ENCODE peak calls at places on chromosomes 5 and 9, in five cellular contexts. One of them, this sample, is unnamed.

GRCh38 chr9:28779240-28779639 is 1206.0 kb upstream of the C9orf72 start:
- DNase-seq in CD4-positive, alpha-beta T cell: no peak
- DNase-seq in stimulated activated CD4-positive, alpha-beta T cell treated with anti-CD3 and anti-CD28 coated beads, TNF-alpha, amount 100 ng/mL, for 48 hours: no peak
- DNase-seq in left ventricle myocardium inferior: no peak
- DNase-seq in progenitor cell of endocrine pancreas: no peak
- DNase-seq in this sample: no peak

GRCh38 chr5:7419367-7419766 is 23.4 kb downstream of the ADCY2 start:
- DNase-seq in progenitor cell of endocrine pancreas: no peak
- DNase-seq in CD4-positive, alpha-beta T cell: no peak
- DNase-seq in left ventricle myocardium inferior: no peak
- DNase-seq in stimulated activated CD4-positive, alpha-beta T cell treated with anti-CD3 and anti-CD28 coated beads, TNF-alpha, amount 100 ng/mL, for 48 hours: no peak
- DNase-seq in this sample: no peak

GRCh38 chr9:115385383-115386122 is 267.6 kb upstream of the TNC start:
- DNase-seq in left ventricle myocardium inferior: no peak
- DNase-seq in progenitor cell of endocrine pancreas: no peak
- DNase-seq in stimulated activated CD4-positive, alpha-beta T cell treated with anti-CD3 and anti-CD28 coated beads, TNF-alpha, amount 100 ng/mL, for 48 hours: no peak
- DNase-seq in CD4-positive, alpha-beta T cell: no peak
- DNase-seq in this sample: no peak

GRCh38 chr5:14184725-14185124 is 41.6 kb downstream of the TRIO start:
- DNase-seq in stimulated activated CD4-positive, alpha-beta T cell treated with anti-CD3 and anti-CD28 coated beads, TNF-alpha, amount 100 ng/mL, for 48 hours: no peak
- DNase-seq in progenitor cell of endocrine pancreas: no peak
- DNase-seq in CD4-positive, alpha-beta T cell: no peak
- DNase-seq in left ventricle myocardium inferior: no peak
- DNase-seq in this sample: no peak

GRCh38 chr9:135602789-135603481 is 36.4 kb downstream of the GLT6D1 start:
- DNase-seq in CD4-positive, alpha-beta T cell: peak
- DNase-seq in left ventricle myocardium inferior: peak
- DNase-seq in stimulated activated CD4-positive, alpha-beta T cell treated with anti-CD3 and anti-CD28 coated beads, TNF-alpha, amount 100 ng/mL, for 48 hours: peak
- DNase-seq in progenitor cell of endocrine pancreas: no peak
- DNase-seq in this sample: peak

GRCh38 chr9:98842510-98842909 is 35.0 kb downstream of the GALNT12 start:
- DNase-seq in stimulated activated CD4-positive, alpha-beta T cell treated with anti-CD3 and anti-CD28 coated beads, TNF-alpha, amount 100 ng/mL, for 48 hours: no peak
- DNase-seq in CD4-positive, alpha-beta T cell: no peak
- DNase-seq in progenitor cell of endocrine pancreas: no peak
- DNase-seq in left ventricle myocardium inferior: no peak
- DNase-seq in this sample: no peak

GRCh38 chr9:1837453-1838084 is 177.6 kb upstream of the SMARCA2 start:
- DNase-seq in left ventricle myocardium inferior: no peak
- DNase-seq in CD4-positive, alpha-beta T cell: no peak
- DNase-seq in stimulated activated CD4-positive, alpha-beta T cell treated with anti-CD3 and anti-CD28 coated beads, TNF-alpha, amount 100 ng/mL, for 48 hours: no peak
- DNase-seq in progenitor cell of endocrine pancreas: peak
- DNase-seq in this sample: no peak

GRCh38 chr9:121738391-121738790 is 87.0 kb downstream of the DAB2IP start:
- DNase-seq in CD4-positive, alpha-beta T cell: no peak
- DNase-seq in progenitor cell of endocrine pancreas: no peak
- DNase-seq in stimulated activated CD4-positive, alpha-beta T cell treated with anti-CD3 and anti-CD28 coated beads, TNF-alpha, amount 100 ng/mL, for 48 hours: no peak
- DNase-seq in left ventricle myocardium inferior: no peak
- DNase-seq in this sample: no peak

GRCh38 chr9:4680750-4681149 is 1.4 kb downstream of the CDC37L1 start:
- DNase-seq in CD4-positive, alpha-beta T cell: no peak
- DNase-seq in left ventricle myocardium inferior: no peak
- DNase-seq in stimulated activated CD4-positive, alpha-beta T cell treated with anti-CD3 and anti-CD28 coated beads, TNF-alpha, amount 100 ng/mL, for 48 hours: no peak
- DNase-seq in progenitor cell of endocrine pancreas: no peak
- DNase-seq in this sample: no peak

GRCh38 chr9:14535161-14535930 is 157.9 kb downstream of the ZDHHC21 start:
- DNase-seq in CD4-positive, alpha-beta T cell: no peak
- DNase-seq in stimulated activated CD4-positive, alpha-beta T cell treated with anti-CD3 and anti-CD28 coated beads, TNF-alpha, amount 100 ng/mL, for 48 hours: no peak
- DNase-seq in progenitor cell of endocrine pancreas: no peak
- DNase-seq in left ventricle myocardium inferior: peak
- DNase-seq in this sample: no peak

GRCh38 chr5:97365173-97365845 is 182.3 kb upstream of the RIOK2 start:
- DNase-seq in stimulated activated CD4-positive, alpha-beta T cell treated with anti-CD3 and anti-CD28 coated beads, TNF-alpha, amount 100 ng/mL, for 48 hours: no peak
- DNase-seq in left ventricle myocardium inferior: no peak
- DNase-seq in progenitor cell of endocrine pancreas: no peak
- DNase-seq in CD4-positive, alpha-beta T cell: no peak
- DNase-seq in this sample: no peak

GRCh38 chr5:142432961-142433360 is 108.1 kb upstream of the SPRY4 start:
- DNase-seq in progenitor cell of endocrine pancreas: no peak
- DNase-seq in left ventricle myocardium inferior: no peak
- DNase-seq in CD4-positive, alpha-beta T cell: peak
- DNase-seq in stimulated activated CD4-positive, alpha-beta T cell treated with anti-CD3 and anti-CD28 coated beads, TNF-alpha, amount 100 ng/mL, for 48 hours: peak
- DNase-seq in this sample: no peak

GRCh38 chr5:31346896-31347557 is 153.5 kb downstream of the CDH6 start:
- DNase-seq in progenitor cell of endocrine pancreas: no peak
- DNase-seq in CD4-positive, alpha-beta T cell: no peak
- DNase-seq in left ventricle myocardium inferior: no peak
- DNase-seq in stimulated activated CD4-positive, alpha-beta T cell treated with anti-CD3 and anti-CD28 coated beads, TNF-alpha, amount 100 ng/mL, for 48 hours: no peak
- DNase-seq in this sample: no peak

GRCh38 chr9:131714161-131714646 is 25.7 kb downstream of the RAPGEF1 start:
- DNase-seq in left ventricle myocardium inferior: peak
- DNase-seq in stimulated activated CD4-positive, alpha-beta T cell treated with anti-CD3 and anti-CD28 coated beads, TNF-alpha, amount 100 ng/mL, for 48 hours: no peak
- DNase-seq in CD4-positive, alpha-beta T cell: no peak
- DNase-seq in progenitor cell of endocrine pancreas: no peak
- DNase-seq in this sample: no peak

GRCh38 chr5:135073771-135074345 is 39.8 kb upstream of the PITX1 start:
- DNase-seq in left ventricle myocardium inferior: no peak
- DNase-seq in progenitor cell of endocrine pancreas: no peak
- DNase-seq in stimulated activated CD4-positive, alpha-beta T cell treated with anti-CD3 and anti-CD28 coated beads, TNF-alpha, amount 100 ng/mL, for 48 hours: no peak
- DNase-seq in CD4-positive, alpha-beta T cell: no peak
- DNase-seq in this sample: peak

This sample was measured in spleen.